ENCODE peak calls at places on chromosome 17, in eight cellular contexts. O is stimulated activated naive CD4-positive, alpha-beta T cell; F is iPS-NIHi11; K is prostate gland; L is 8988T; B is heart right ventricle; Y is IMR-90; N is A549. E is an unnamed sample.

GRCh38 chr17:61904094-61904710 is 23.6 kb downstream of the INTS2 start:
- DNase-seq in O (no peak), L (no peak), Y (no peak), B (no peak), N (no peak), K (no peak), F (no peak), E (no peak)

GRCh38 chr17:45316271-45317112 is at the start of gene MAP3K14:
- DNase-seq in Y (peak), F (peak), B (peak), N (peak), K (peak), O (peak), L (no peak), E (peak)

GRCh38 chr17:21119247-21119944 is 7.4 kb upstream of the DHRS7B start:
- DNase-seq in K (peak), B (peak), N (peak), F (peak), L (peak), Y (peak), O (peak), E (peak)

GRCh38 chr17:67759355-67760171 is 41.8 kb downstream of the NOL11 start:
- DNase-seq in F (no peak), K (no peak), L (no peak), B (peak), N (no peak), Y (peak), O (no peak), E (no peak)

GRCh38 chr17:50263293-50264262 is 10.7 kb upstream of the TMEM92 start:
- DNase-seq in L (no peak), F (no peak), B (no peak), Y (no peak), O (no peak), N (no peak), K (no peak), E (no peak)

GRCh38 chr17:81400939-81401726 is 5.9 kb downstream of the BAHCC1 start:
- DNase-seq in Y (no peak), B (no peak), L (no peak), K (no peak), F (no peak), O (no peak), N (no peak), E (no peak)

GRCh38 chr17:58534901-58535421 is 20.5 kb upstream of the MTMR4 start:
- DNase-seq in N (peak), K (no peak), B (no peak), O (no peak), F (no peak), Y (peak), L (no peak), E (no peak)

GRCh38 chr17:79944251-79944812 is 91.3 kb downstream of the TBC1D16 start:
- DNase-seq in N (no peak), L (peak), O (no peak), Y (no peak), B (no peak), K (no peak), F (no peak), E (no peak)

GRCh38 chr17:19553036-19553435 is 19.4 kb downstream of the SLC47A1 start:
- DNase-seq in N (no peak), F (no peak), B (no peak), Y (no peak), L (no peak), O (no peak), K (no peak), E (no peak)

GRCh38 chr17:43020789-43021738 is 1.1 kb downstream of the VAT1 start:
- DNase-seq in N (peak), B (peak), Y (peak), L (peak), K (peak), O (peak), F (peak), E (peak)

GRCh38 chr17:39110435-39111136 is 40.9 kb downstream of the PLXDC1 start:
- DNase-seq in K (no peak), N (no peak), B (no peak), L (no peak), Y (no peak), F (peak), O (no peak), E (no peak)

GRCh38 chr17:47305302-47305923 is 18.3 kb upstream of the EFCAB13 start:
- DNase-seq in L (peak), F (peak), K (no peak), N (peak), Y (peak), B (no peak), O (no peak), E (no peak)

GRCh38 chr17:29835438-29836351 is 94.3 kb downstream of the SSH2 start:
- DNase-seq in L (no peak), F (no peak), O (no peak), Y (peak), B (no peak), K (no peak), N (peak), E (no peak)

GRCh38 chr17:57946798-57947358 is 8.3 kb downstream of the CUEDC1 start:
- DNase-seq in L (no peak), Y (peak), N (peak), O (no peak), K (peak), F (no peak), B (peak), E (no peak)

GRCh38 chr17:78664476-78665384 is 87.5 kb upstream of the DNAH17 start:
- DNase-seq in L (no peak), F (no peak), B (no peak), O (no peak), K (no peak), Y (peak), N (no peak), E (no peak)

GRCh38 chr17:49915260-49915659 is 53.7 kb upstream of the DLX4 start:
- DNase-seq in B (no peak), N (no peak), K (no peak), Y (no peak), L (no peak), F (no peak), O (no peak), E (no peak)

GRCh38 chr17:21242026-21242700 is 11.0 kb downstream of the NATD1 start:
- DNase-seq in K (no peak), B (no peak), Y (no peak), N (no peak), L (no peak), O (no peak), F (no peak), E (no peak)

GRCh38 chr17:82323514-82324234 is 6.3 kb upstream of the CD7 start:
- DNase-seq in N (no peak), F (no peak), Y (no peak), L (no peak), B (peak), O (no peak), K (no peak), E (no peak)

GRCh38 chr17:15963670-15964110 is 18.8 kb downstream of the ADORA2B start:
- DNase-seq in K (no peak), F (no peak), O (no peak), N (peak), L (no peak), Y (peak), B (no peak), E (no peak)

GRCh38 chr17:17723354-17724261 is 42.4 kb downstream of the RAI1 start:
- DNase-seq in L (no peak), O (no peak), B (no peak), N (no peak), K (peak), F (peak), Y (peak), E (peak)

GRCh38 chr17:77507116-77507885 is 366.5 kb downstream of the SEC14L1 start:
- DNase-seq in O (no peak), N (no peak), L (no peak), B (no peak), Y (no peak), F (no peak), K (no peak), E (no peak)

GRCh38 chr17:50101346-50102163 is 6.4 kb downstream of the PDK2 start:
- DNase-seq in L (no peak), K (no peak), Y (peak), F (no peak), N (no peak), B (peak), O (no peak), E (no peak)